ENCODE peak calls at places on chromosomes 2 and 18, in seven cellular contexts. E is DMS 273 treated with DMSO at 0.1 percent for 48 hours; L is activated naive CD8-positive, alpha-beta T cell treated with anti-CD3 and anti-CD28 coated beads, Interleukin-2, amount 10 ng/mL, durations not matched to agents 7 days and 5 days; T is endodermal cell; O is astrocyte of the spinal cord; S is amniotic stem cell; A is activated naive CD4-positive, alpha-beta T cell. M is an unnamed sample.

GRCh38 chr2:207840101-207840500 is 70.4 kb upstream of the FZD5 start:
- DNase-seq in E (no peak), S (no peak), O (no peak), T (no peak), A (no peak), L (no peak), M (no peak)

GRCh38 chr2:151907933-151908882 is 80.0 kb upstream of the ARL5A start:
- DNase-seq in T (peak; percentile 51), O (no peak), L (no peak), S (no peak), A (no peak), E (no peak), M (no peak)

GRCh38 chr18:13725566-13726227 is 661 bp downstream of the FAM210A start:
- DNase-seq in O (no peak), T (no peak), L (no peak), S (no peak), A (no peak), E (no peak), M (no peak)

GRCh38 chr2:161273038-161273760 is 35.0 kb upstream of the PSMD14 start:
- DNase-seq in L (no peak), O (peak; percentile 76), A (no peak), T (peak; percentile 43), E (peak; percentile 48), S (peak; percentile 44), M (no peak)

GRCh38 chr2:10467401-10467800 is 19.3 kb upstream of the ODC1 start:
- DNase-seq in E (no peak), S (no peak), T (no peak), O (no peak), A (no peak), L (peak; percentile 18), M (no peak)

GRCh38 chr2:222250313-222250712 is 48.5 kb downstream of the PAX3 start:
- DNase-seq in L (no peak), T (no peak), O (no peak), S (no peak), E (no peak), A (no peak), M (no peak)

GRCh38 chr2:137865954-137866540 is 98.2 kb upstream of the HNMT start:
- DNase-seq in L (no peak), T (peak; percentile 89), O (peak; percentile 54), A (no peak), S (no peak), E (peak; percentile 43), M (no peak)

GRCh38 chr2:227717687-227718567 is at the start of gene SLC19A3:
- DNase-seq in T (peak; percentile 95), O (peak; percentile 82), A (no peak), E (peak; percentile 59), L (no peak), S (no peak), M (no peak)

GRCh38 chr2:48157150-48157549 is 250.9 kb upstream of the FBXO11 start:
- DNase-seq in L (no peak), A (no peak), T (no peak), S (no peak), O (no peak), E (no peak), M (no peak)

GRCh38 chr18:78915446-78916008 is 64.1 kb upstream of the SALL3 start:
- DNase-seq in T (peak; percentile 24), A (no peak), L (no peak), O (no peak), S (no peak), E (no peak), M (no peak)

GRCh38 chr18:74530584-74530862 is 3.8 kb upstream of the CNDP1 start:
- DNase-seq in L (no peak), S (no peak), E (no peak), O (no peak), A (no peak), T (no peak), M (no peak)

GRCh38 chr2:66522591-66523379 is 87.9 kb downstream of the MEIS1 start:
- DNase-seq in L (no peak), T (no peak), O (no peak), A (no peak), S (no peak), E (no peak), M (no peak)

GRCh38 chr18:33470229-33470628 is 29.7 kb upstream of the CCDC178 start:
- DNase-seq in E (no peak), L (no peak), A (no peak), T (no peak), O (peak; percentile 76), S (no peak), M (no peak)

GRCh38 chr2:163659224-163659623 is 76.6 kb downstream of the FIGN start:
- DNase-seq in S (no peak), E (no peak), T (no peak), L (no peak), A (no peak), O (no peak), M (no peak)

M was measured in activated T-helper 1 cell treated with anti-CD3 and anti-CD28 coated beads, Interleukin-2, amount 50 U/mL, for 16 hours.